ENCODE peak calls at places on chromosomes 12 and 14, in six cellular contexts. One of them, this sample, is unnamed.

GRCh38 chr12:67742461-67742860 is 93.9 kb downstream of the DYRK2 start:
- DNase-seq in GM06990: no peak
- DNase-seq in activated gamma-delta T cell treated with Interleukin-2 at 50 U/mL for 16 hours: no peak
- DNase-seq in left ventricle myocardium superior: no peak
- DNase-seq in astrocyte of the hippocampus: no peak
- DNase-seq in NCI-H748 treated with DMSO at 0.1 percent for 48 hours: no peak
- DNase-seq in this sample: no peak

GRCh38 chr12:66144796-66145754 is 14.5 kb upstream of the LLPH start:
- DNase-seq in GM06990: no peak
- DNase-seq in left ventricle myocardium superior: peak
- DNase-seq in activated gamma-delta T cell treated with Interleukin-2 at 50 U/mL for 16 hours: no peak
- DNase-seq in astrocyte of the hippocampus: peak
- DNase-seq in NCI-H748 treated with DMSO at 0.1 percent for 48 hours: peak
- DNase-seq in this sample: peak

GRCh38 chr14:75427482-75428229 is at the start of gene JDP2:
- DNase-seq in NCI-H748 treated with DMSO at 0.1 percent for 48 hours: peak
- DNase-seq in astrocyte of the hippocampus: peak
- DNase-seq in GM06990: peak
- DNase-seq in left ventricle myocardium superior: peak
- DNase-seq in activated gamma-delta T cell treated with Interleukin-2 at 50 U/mL for 16 hours: peak
- DNase-seq in this sample: peak

GRCh38 chr12:8077207-8077606 is 4.9 kb upstream of the NECAP1 start:
- DNase-seq in activated gamma-delta T cell treated with Interleukin-2 at 50 U/mL for 16 hours: no peak
- DNase-seq in NCI-H748 treated with DMSO at 0.1 percent for 48 hours: no peak
- DNase-seq in astrocyte of the hippocampus: peak
- DNase-seq in GM06990: no peak
- DNase-seq in left ventricle myocardium superior: no peak
- DNase-seq in this sample: no peak

GRCh38 chr14:85142982-85143381 is 387.0 kb upstream of the FLRT2 start:
- DNase-seq in left ventricle myocardium superior: no peak
- DNase-seq in GM06990: no peak
- DNase-seq in NCI-H748 treated with DMSO at 0.1 percent for 48 hours: no peak
- DNase-seq in astrocyte of the hippocampus: no peak
- DNase-seq in activated gamma-delta T cell treated with Interleukin-2 at 50 U/mL for 16 hours: no peak
- DNase-seq in this sample: no peak

GRCh38 chr12:102954143-102954542 is 3.3 kb upstream of the ASCL1 start:
- DNase-seq in left ventricle myocardium superior: no peak
- DNase-seq in GM06990: no peak
- DNase-seq in astrocyte of the hippocampus: no peak
- DNase-seq in NCI-H748 treated with DMSO at 0.1 percent for 48 hours: no peak
- DNase-seq in activated gamma-delta T cell treated with Interleukin-2 at 50 U/mL for 16 hours: no peak
- DNase-seq in this sample: peak

GRCh38 chr14:36654185-36655053 is 7.2 kb upstream of the PAX9 start:
- DNase-seq in activated gamma-delta T cell treated with Interleukin-2 at 50 U/mL for 16 hours: no peak
- DNase-seq in astrocyte of the hippocampus: no peak
- DNase-seq in left ventricle myocardium superior: no peak
- DNase-seq in GM06990: no peak
- DNase-seq in NCI-H748 treated with DMSO at 0.1 percent for 48 hours: no peak
- DNase-seq in this sample: no peak

GRCh38 chr14:36767603-36768281 is 106.1 kb downstream of the PAX9 start:
- DNase-seq in left ventricle myocardium superior: no peak
- DNase-seq in astrocyte of the hippocampus: peak
- DNase-seq in activated gamma-delta T cell treated with Interleukin-2 at 50 U/mL for 16 hours: no peak
- DNase-seq in GM06990: no peak
- DNase-seq in NCI-H748 treated with DMSO at 0.1 percent for 48 hours: peak
- DNase-seq in this sample: peak

GRCh38 chr14:68695326-68695768 is 97.5 kb downstream of the ZFP36L1 start:
- DNase-seq in left ventricle myocardium superior: no peak
- DNase-seq in NCI-H748 treated with DMSO at 0.1 percent for 48 hours: no peak
- DNase-seq in activated gamma-delta T cell treated with Interleukin-2 at 50 U/mL for 16 hours: peak
- DNase-seq in GM06990: peak
- DNase-seq in astrocyte of the hippocampus: peak
- DNase-seq in this sample: no peak

GRCh38 chr12:54455760-54456469 is 17.5 kb downstream of the GTSF1 start:
- DNase-seq in NCI-H748 treated with DMSO at 0.1 percent for 48 hours: no peak
- DNase-seq in GM06990: no peak
- DNase-seq in astrocyte of the hippocampus: no peak
- DNase-seq in left ventricle myocardium superior: no peak
- DNase-seq in activated gamma-delta T cell treated with Interleukin-2 at 50 U/mL for 16 hours: no peak
- DNase-seq in this sample: no peak

GRCh38 chr14:26444745-26445144 is 153.1 kb downstream of the NOVA1 start:
- DNase-seq in NCI-H748 treated with DMSO at 0.1 percent for 48 hours: no peak
- DNase-seq in astrocyte of the hippocampus: peak
- DNase-seq in left ventricle myocardium superior: no peak
- DNase-seq in activated gamma-delta T cell treated with Interleukin-2 at 50 U/mL for 16 hours: no peak
- DNase-seq in GM06990: no peak
- DNase-seq in this sample: no peak

GRCh38 chr14:45492876-45493275 is 239.9 kb upstream of the MIS18BP1 start:
- DNase-seq in NCI-H748 treated with DMSO at 0.1 percent for 48 hours: no peak
- DNase-seq in left ventricle myocardium superior: no peak
- DNase-seq in activated gamma-delta T cell treated with Interleukin-2 at 50 U/mL for 16 hours: no peak
- DNase-seq in GM06990: no peak
- DNase-seq in astrocyte of the hippocampus: no peak
- DNase-seq in this sample: no peak